ENCODE peak calls at places on chromosomes 4 and X, in seven cellular contexts. P, W, G, N, B, H and K are unnamed samples.

GRCh38 chr4:110381784-110382183 is 94.2 kb upstream of the ENPEP start:
- DNase-seq in H (no peak), B (no peak), G (no peak), N (no peak), P (no peak), W (no peak), K (no peak)

GRCh38 chr4:23504094-23504493 is 385.8 kb downstream of the PPARGC1A start:
- DNase-seq in G (no peak), P (no peak), N (no peak), B (no peak), H (no peak), W (no peak), K (no peak)

GRCh38 chr4:108425988-108426387 is 194.4 kb upstream of the RPL34 start:
- DNase-seq in B (no peak), P (no peak), W (peak), N (no peak), H (no peak), G (no peak), K (no peak)

GRCh38 chr4:153497091-153497531 is 31.0 kb downstream of the TMEM131L start:
- DNase-seq in H (peak), P (no peak), N (no peak), B (peak), G (no peak), W (no peak), K (no peak)

GRCh38 chrX:135431886-135432285 is 10.1 kb downstream of the SMIM10L2A start:
- DNase-seq in N (no peak), H (no peak), G (no peak), B (no peak), W (no peak), P (no peak), K (no peak)

GRCh38 chr4:78764498-78764961 is 11.6 kb upstream of the BMP2K start:
- DNase-seq in H (no peak), N (no peak), G (no peak), B (no peak), W (no peak), P (no peak), K (no peak)

GRCh38 chr4:84673475-84674230 is 90.7 kb downstream of the CDS1 start:
- DNase-seq in H (no peak), W (peak), G (no peak), B (no peak), N (no peak), P (no peak), K (no peak)

GRCh38 chr4:17688011-17688441 is 73.6 kb downstream of the MED28 start:
- DNase-seq in P (no peak), N (no peak), W (peak), G (no peak), H (no peak), B (no peak), K (no peak)

GRCh38 chrX:129553619-129554288 is 13.7 kb downstream of the OCRL start:
- DNase-seq in H (no peak), B (no peak), W (no peak), G (no peak), N (no peak), P (no peak), K (no peak)

GRCh38 chrX:111372065-111372464 is 39.9 kb downstream of the DCX start:
- DNase-seq in G (no peak), H (no peak), B (no peak), P (peak), N (no peak), W (no peak), K (no peak)

GRCh38 chr4:159780196-159780922 is 677.5 kb downstream of the RAPGEF2 start:
- DNase-seq in W (no peak), B (no peak), H (no peak), G (no peak), N (no peak), P (no peak), K (no peak)

GRCh38 chr4:128793859-128794667 is 15.4 kb upstream of the JADE1 start:
- DNase-seq in N (no peak), W (no peak), G (no peak), H (no peak), B (no peak), P (no peak), K (no peak)

GRCh38 chr4:70958681-70959080 is 34.8 kb upstream of the DCK start:
- DNase-seq in H (no peak), B (no peak), P (no peak), G (no peak), W (peak), N (no peak), K (no peak)

GRCh38 chr4:163548481-163549243 is 54.2 kb downstream of the TMA16 start:
- DNase-seq in B (no peak), H (no peak), P (peak), N (no peak), W (no peak), G (no peak), K (no peak)

GRCh38 chr4:153335665-153336064 is 8.8 kb upstream of the MND1 start:
- DNase-seq in W (no peak), P (no peak), N (no peak), B (no peak), H (no peak), G (no peak), K (no peak)

GRCh38 chr4:74056858-74057562 is 18.5 kb upstream of the CXCL3 start:
- DNase-seq in H (no peak), P (no peak), G (no peak), W (peak), B (no peak), N (no peak), K (no peak)

GRCh38 chr4:37675587-37676290 is 10.4 kb downstream of the RELL1 start:
- DNase-seq in N (no peak), W (no peak), P (no peak), G (no peak), H (no peak), B (no peak), K (no peak)

GRCh38 chr4:119861731-119862130 is 204.9 kb downstream of the MAD2L1 start:
- DNase-seq in W (no peak), N (no peak), P (no peak), H (no peak), B (no peak), G (no peak), K (no peak)

GRCh38 chr4:172666711-172667368 is 501.8 kb upstream of the GALNT7 start:
- DNase-seq in N (no peak), W (no peak), H (no peak), B (no peak), G (no peak), P (no peak), K (no peak)

GRCh38 chrX:72381439-72382198 is 75.9 kb upstream of the CITED1 start:
- DNase-seq in N (no peak), B (no peak), H (no peak), P (no peak), W (no peak), G (no peak), K (no peak)

GRCh38 chrX:72029473-72030411 is 102.0 kb downstream of the RTL5 start:
- DNase-seq in H (no peak), G (no peak), W (peak), P (no peak), N (no peak), B (no peak), K (no peak)

GRCh38 chr4:72567821-72568620 is 1.0 kb downstream of the ADAMTS3 start:
- DNase-seq in N (peak), G (no peak), H (no peak), B (no peak), P (no peak), W (no peak), K (no peak)

GRCh38 chr4:181952478-181952877 is 290.7 kb upstream of the TENM3 start:
- DNase-seq in G (no peak), W (peak), H (no peak), B (no peak), N (no peak), P (no peak), K (no peak)

GRCh38 chr4:7003176-7003878 is 39.8 kb upstream of the TADA2B start:
- DNase-seq in H (no peak), N (no peak), P (no peak), W (no peak), B (no peak), G (no peak), K (no peak)

GRCh38 chrX:153592966-153593688 is 5.8 kb downstream of the CCNQ start:
- DNase-seq in G (no peak), N (no peak), B (no peak), W (no peak), P (no peak), H (no peak), K (no peak)

GRCh38 chr4:189092596-189092995 is 848.1 kb upstream of the FRG1 start:
- DNase-seq in P (no peak), B (no peak), W (no peak), H (no peak), G (no peak), N (no peak), K (no peak)

GRCh38 chr4:56668267-56668666 is 12.8 kb downstream of the HOPX start:
- DNase-seq in H (no peak), P (no peak), B (no peak), N (no peak), W (no peak), G (no peak), K (no peak)

GRCh38 chr4:23022032-23022431 is 329.3 kb downstream of the GBA3 start:
- DNase-seq in W (peak), G (no peak), B (no peak), H (no peak), N (no peak), P (no peak), K (no peak)

GRCh38 chr4:150355858-150356455 is 226.0 kb upstream of the MAB21L2 start:
- DNase-seq in N (no peak), P (no peak), H (no peak), G (no peak), B (no peak), W (no peak), K (no peak)

GRCh38 chr4:170011921-170012628 is 14.1 kb downstream of the MFAP3L start:
- DNase-seq in P (no peak), W (no peak), G (no peak), H (no peak), N (no peak), B (no peak), K (no peak)

GRCh38 chr4:69830529-69831269 is 29.2 kb downstream of the SULT1E1 start:
- DNase-seq in H (no peak), W (no peak), B (no peak), G (no peak), N (no peak), P (peak), K (no peak)

GRCh38 chrX:45771560-45772340 is 571.1 kb upstream of the DIPK2B start:
- DNase-seq in P (no peak), G (no peak), H (peak), N (peak), B (peak), W (no peak), K (peak)

GRCh38 chr4:28277931-28278330 is 1417.3 kb downstream of the STIM2 start:
- DNase-seq in N (no peak), G (no peak), H (no peak), P (no peak), W (no peak), B (no peak), K (no peak)

GRCh38 chr4:152956650-152957436 is 20.7 kb downstream of the FHDC1 start:
- DNase-seq in N (no peak), W (no peak), B (no peak), G (no peak), P (no peak), H (no peak), K (no peak)

GRCh38 chr4:41613362-41613761 is 75.4 kb downstream of the LIMCH1 start:
- DNase-seq in P (no peak), W (no peak), N (no peak), H (no peak), G (no peak), B (no peak), K (no peak)

GRCh38 chr4:7381221-7381889 is 53.4 kb downstream of the PSAPL1 start:
- DNase-seq in B (no peak), N (peak), W (no peak), H (no peak), P (no peak), G (no peak), K (no peak)

GRCh38 chr4:71231073-71231752 is 107.6 kb upstream of the SLC4A4 start:
- DNase-seq in W (peak), H (no peak), G (no peak), N (peak), P (no peak), B (no peak), K (no peak)

GRCh38 chr4:185265942-185266341 is 56.5 kb downstream of the SNX25 start:
- DNase-seq in P (no peak), W (peak), B (no peak), G (no peak), N (no peak), H (no peak), K (no peak)